ENCODE peak calls at places on chromosome 13, in seven cellular contexts. One of them, this sample, is unnamed.

GRCh38 chr13:39379118-39379517 is 223.9 kb downstream of the LHFPL6 start:
- DNase-seq in mesendoderm: peak
- DNase-seq in endodermal cell: no peak
- DNase-seq in IMR-90: no peak
- DNase-seq in PC-3: no peak
- DNase-seq in SK-N-MC: no peak
- DNase-seq in fibroblast of lung: no peak
- DNase-seq in this sample: no peak

GRCh38 chr13:76463314-76463713 is 422.9 kb downstream of the KCTD12 start:
- DNase-seq in IMR-90: no peak
- DNase-seq in PC-3: peak
- DNase-seq in fibroblast of lung: no peak
- DNase-seq in SK-N-MC: no peak
- DNase-seq in mesendoderm: no peak
- DNase-seq in endodermal cell: no peak
- DNase-seq in this sample: no peak

GRCh38 chr13:66492479-66492878 is 737.7 kb downstream of the PCDH9 start:
- DNase-seq in mesendoderm: peak
- DNase-seq in PC-3: peak
- DNase-seq in fibroblast of lung: peak
- DNase-seq in endodermal cell: peak
- DNase-seq in SK-N-MC: no peak
- DNase-seq in IMR-90: no peak
- DNase-seq in this sample: no peak

GRCh38 chr13:40519637-40520036 is 146.8 kb downstream of the FOXO1 start:
- DNase-seq in fibroblast of lung: no peak
- DNase-seq in IMR-90: no peak
- DNase-seq in mesendoderm: no peak
- DNase-seq in endodermal cell: no peak
- DNase-seq in SK-N-MC: no peak
- DNase-seq in PC-3: no peak
- DNase-seq in this sample: no peak

GRCh38 chr13:97275265-97275664 is 53.1 kb downstream of the MBNL2 start:
- DNase-seq in fibroblast of lung: peak
- DNase-seq in IMR-90: peak
- DNase-seq in SK-N-MC: no peak
- DNase-seq in PC-3: peak
- DNase-seq in endodermal cell: no peak
- DNase-seq in mesendoderm: no peak
- DNase-seq in this sample: peak

GRCh38 chr13:42011601-42012401 is 36.6 kb upstream of the DGKH start:
- DNase-seq in endodermal cell: peak
- DNase-seq in SK-N-MC: no peak
- DNase-seq in fibroblast of lung: no peak
- DNase-seq in IMR-90: no peak
- DNase-seq in PC-3: no peak
- DNase-seq in mesendoderm: peak
- DNase-seq in this sample: no peak

GRCh38 chr13:86714495-86714894 is 915.3 kb upstream of the SLITRK6 start:
- DNase-seq in endodermal cell: no peak
- DNase-seq in SK-N-MC: no peak
- DNase-seq in IMR-90: no peak
- DNase-seq in fibroblast of lung: no peak
- DNase-seq in mesendoderm: no peak
- DNase-seq in PC-3: no peak
- DNase-seq in this sample: no peak

GRCh38 chr13:23707674-23708073 is 137.5 kb downstream of the TNFRSF19 start:
- DNase-seq in PC-3: peak
- DNase-seq in IMR-90: peak
- DNase-seq in endodermal cell: no peak
- DNase-seq in mesendoderm: peak
- DNase-seq in fibroblast of lung: no peak
- DNase-seq in SK-N-MC: no peak
- DNase-seq in this sample: peak

GRCh38 chr13:94343243-94343585 is 136.3 kb downstream of the DCT start:
- DNase-seq in endodermal cell: no peak
- DNase-seq in mesendoderm: no peak
- DNase-seq in fibroblast of lung: peak
- DNase-seq in PC-3: no peak
- DNase-seq in IMR-90: peak
- DNase-seq in SK-N-MC: no peak
- DNase-seq in this sample: peak

GRCh38 chr13:27607125-27607524 is 13.2 kb downstream of the LNX2 start:
- DNase-seq in endodermal cell: no peak
- DNase-seq in SK-N-MC: no peak
- DNase-seq in fibroblast of lung: peak
- DNase-seq in mesendoderm: peak
- DNase-seq in PC-3: peak
- DNase-seq in IMR-90: peak
- DNase-seq in this sample: peak

GRCh38 chr13:37386276-37386675 is 212.3 kb downstream of the POSTN start:
- DNase-seq in IMR-90: peak
- DNase-seq in mesendoderm: no peak
- DNase-seq in PC-3: no peak
- DNase-seq in fibroblast of lung: peak
- DNase-seq in endodermal cell: no peak
- DNase-seq in SK-N-MC: no peak
- DNase-seq in this sample: no peak

GRCh38 chr13:113637262-113638160 is 20.5 kb downstream of the ATP4B start:
- DNase-seq in endodermal cell: peak
- DNase-seq in SK-N-MC: no peak
- DNase-seq in IMR-90: no peak
- DNase-seq in fibroblast of lung: no peak
- DNase-seq in PC-3: no peak
- DNase-seq in mesendoderm: no peak
- DNase-seq in this sample: no peak

GRCh38 chr13:66348745-66349720 is 881.1 kb downstream of the PCDH9 start:
- DNase-seq in fibroblast of lung: no peak
- DNase-seq in SK-N-MC: no peak
- DNase-seq in IMR-90: no peak
- DNase-seq in PC-3: no peak
- DNase-seq in mesendoderm: no peak
- DNase-seq in endodermal cell: no peak
- DNase-seq in this sample: peak

DNA sequence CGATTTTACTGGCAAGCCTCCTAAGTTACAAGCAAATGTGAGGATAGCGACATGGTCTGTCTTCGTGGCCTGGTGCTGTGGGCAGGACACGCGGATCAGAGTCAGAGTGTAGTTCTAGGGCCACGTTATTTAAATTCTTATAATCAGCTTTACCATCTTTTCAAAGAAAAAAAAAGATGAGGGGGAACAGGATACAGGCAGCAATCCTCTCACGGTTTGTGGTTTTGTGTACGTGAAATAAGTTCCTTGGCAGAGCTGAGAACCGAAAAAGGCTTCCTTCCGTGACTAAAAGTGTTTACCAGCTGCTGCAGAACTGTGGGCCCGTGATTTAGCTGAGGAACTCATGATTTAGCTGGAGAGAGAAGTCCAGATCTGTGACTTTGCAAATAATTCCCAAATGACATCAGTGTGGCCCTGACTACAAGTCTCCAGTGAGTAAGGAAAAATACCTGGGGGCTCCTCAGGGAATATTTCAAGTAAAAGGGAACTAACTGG is 27.2 kb downstream of the RCBTB2 start:
- DNase-seq in PC-3: no peak
- DNase-seq in IMR-90: peak
- DNase-seq in endodermal cell: no peak
- DNase-seq in fibroblast of lung: no peak
- DNase-seq in mesendoderm: peak
- DNase-seq in SK-N-MC: no peak
- DNase-seq in this sample: peak
- H3K4me3 ChIP-seq in PC-3: no peak
- H3K4me3 ChIP-seq in IMR-90: no peak
- H3K4me3 ChIP-seq in endodermal cell: no peak
- H3K4me3 ChIP-seq in fibroblast of lung: no peak
- H3K4me3 ChIP-seq in mesendoderm: no peak
- H3K4me3 ChIP-seq in SK-N-MC: no peak
- H3K4me3 ChIP-seq in this sample: no peak

GRCh38 chr13:50589651-50590054 is 253.8 kb downstream of the DLEU7 start:
- DNase-seq in SK-N-MC: no peak
- DNase-seq in PC-3: peak
- DNase-seq in endodermal cell: no peak
- DNase-seq in IMR-90: peak
- DNase-seq in mesendoderm: no peak
- DNase-seq in fibroblast of lung: peak
- DNase-seq in this sample: peak

GRCh38 chr13:50589139-50589538 is 254.4 kb downstream of the DLEU7 start:
- DNase-seq in fibroblast of lung: peak
- DNase-seq in endodermal cell: no peak
- DNase-seq in IMR-90: peak
- DNase-seq in SK-N-MC: no peak
- DNase-seq in mesendoderm: no peak
- DNase-seq in PC-3: peak
- DNase-seq in this sample: peak

GRCh38 chr13:50587122-50587521 is 256.4 kb downstream of the DLEU7 start:
- DNase-seq in endodermal cell: no peak
- DNase-seq in SK-N-MC: no peak
- DNase-seq in mesendoderm: no peak
- DNase-seq in IMR-90: no peak
- DNase-seq in PC-3: no peak
- DNase-seq in fibroblast of lung: no peak
- DNase-seq in this sample: no peak

GRCh38 chr13:50588736-50589135 is 254.8 kb downstream of the DLEU7 start:
- DNase-seq in SK-N-MC: no peak
- DNase-seq in PC-3: no peak
- DNase-seq in endodermal cell: no peak
- DNase-seq in mesendoderm: no peak
- DNase-seq in fibroblast of lung: peak
- DNase-seq in IMR-90: no peak
- DNase-seq in this sample: peak

DNA sequence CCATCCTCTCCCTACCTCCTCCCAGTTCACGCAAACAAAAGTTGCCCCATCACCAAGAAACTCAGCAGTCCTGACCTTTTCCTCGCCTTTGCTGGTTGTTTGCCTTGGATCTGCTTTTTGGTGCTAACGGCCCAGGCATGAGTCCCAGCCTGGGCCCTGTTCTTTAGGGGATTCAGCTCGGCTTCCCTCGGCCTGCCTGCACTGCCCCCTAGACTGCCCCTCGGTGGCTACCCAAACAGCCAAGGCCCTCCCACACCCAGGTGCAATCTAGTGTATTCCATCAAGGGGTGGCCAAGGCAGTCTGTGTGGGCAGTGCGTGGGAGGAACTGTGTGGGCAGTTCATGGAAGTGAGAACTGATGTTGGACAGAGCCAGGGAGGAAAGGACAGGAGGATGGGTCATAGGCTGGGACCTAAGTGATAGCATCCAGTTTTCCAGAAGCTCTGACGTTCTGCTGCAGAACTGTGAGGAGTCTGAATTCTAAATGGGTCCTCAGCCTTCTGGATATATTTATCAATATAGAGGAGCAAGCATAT is 255.6 kb downstream of the DLEU7 start:
- DNase-seq in mesendoderm: no peak
- DNase-seq in fibroblast of lung: no peak
- DNase-seq in endodermal cell: no peak
- DNase-seq in PC-3: no peak
- DNase-seq in SK-N-MC: no peak
- DNase-seq in IMR-90: no peak
- DNase-seq in this sample: no peak
- H3K9ac ChIP-seq in mesendoderm: no peak
- H3K9ac ChIP-seq in fibroblast of lung: no peak
- H3K9ac ChIP-seq in endodermal cell: no peak
- H3K9ac ChIP-seq in PC-3: no peak
- H3K9ac ChIP-seq in SK-N-MC: no peak
- H3K9ac ChIP-seq in IMR-90: no peak
- H3K9ac ChIP-seq in this sample: no peak

GRCh38 chr13:110017379-110017778 is 231.0 kb upstream of the IRS2 start:
- DNase-seq in fibroblast of lung: peak
- DNase-seq in PC-3: peak
- DNase-seq in mesendoderm: peak
- DNase-seq in IMR-90: peak
- DNase-seq in SK-N-MC: no peak
- DNase-seq in endodermal cell: peak
- DNase-seq in this sample: peak
- H3K4me3 ChIP-seq in fibroblast of lung: no peak
- H3K4me3 ChIP-seq in PC-3: no peak
- H3K4me3 ChIP-seq in mesendoderm: no peak
- H3K4me3 ChIP-seq in IMR-90: no peak
- H3K4me3 ChIP-seq in SK-N-MC: no peak
- H3K4me3 ChIP-seq in endodermal cell: no peak
- H3K4me3 ChIP-seq in this sample: no peak

GRCh38 chr13:79591493-79591892 is 110.5 kb downstream of the NDFIP2 start:
- DNase-seq in IMR-90: no peak
- DNase-seq in fibroblast of lung: no peak
- DNase-seq in mesendoderm: no peak
- DNase-seq in endodermal cell: no peak
- DNase-seq in SK-N-MC: no peak
- DNase-seq in PC-3: no peak
- DNase-seq in this sample: no peak

GRCh38 chr13:79593121-79593520 is 112.2 kb downstream of the NDFIP2 start:
- DNase-seq in PC-3: no peak
- DNase-seq in SK-N-MC: no peak
- DNase-seq in mesendoderm: no peak
- DNase-seq in fibroblast of lung: no peak
- DNase-seq in endodermal cell: no peak
- DNase-seq in IMR-90: no peak
- DNase-seq in this sample: no peak

GRCh38 chr13:79593611-79594275 is 112.8 kb downstream of the NDFIP2 start:
- DNase-seq in PC-3: peak
- DNase-seq in fibroblast of lung: peak
- DNase-seq in mesendoderm: peak
- DNase-seq in IMR-90: peak
- DNase-seq in endodermal cell: no peak
- DNase-seq in SK-N-MC: no peak
- DNase-seq in this sample: peak

GRCh38 chr13:79585033-79585432 is 104.1 kb downstream of the NDFIP2 start:
- DNase-seq in SK-N-MC: no peak
- DNase-seq in fibroblast of lung: peak
- DNase-seq in IMR-90: no peak
- DNase-seq in PC-3: no peak
- DNase-seq in mesendoderm: no peak
- DNase-seq in endodermal cell: no peak
- DNase-seq in this sample: no peak

DNA sequence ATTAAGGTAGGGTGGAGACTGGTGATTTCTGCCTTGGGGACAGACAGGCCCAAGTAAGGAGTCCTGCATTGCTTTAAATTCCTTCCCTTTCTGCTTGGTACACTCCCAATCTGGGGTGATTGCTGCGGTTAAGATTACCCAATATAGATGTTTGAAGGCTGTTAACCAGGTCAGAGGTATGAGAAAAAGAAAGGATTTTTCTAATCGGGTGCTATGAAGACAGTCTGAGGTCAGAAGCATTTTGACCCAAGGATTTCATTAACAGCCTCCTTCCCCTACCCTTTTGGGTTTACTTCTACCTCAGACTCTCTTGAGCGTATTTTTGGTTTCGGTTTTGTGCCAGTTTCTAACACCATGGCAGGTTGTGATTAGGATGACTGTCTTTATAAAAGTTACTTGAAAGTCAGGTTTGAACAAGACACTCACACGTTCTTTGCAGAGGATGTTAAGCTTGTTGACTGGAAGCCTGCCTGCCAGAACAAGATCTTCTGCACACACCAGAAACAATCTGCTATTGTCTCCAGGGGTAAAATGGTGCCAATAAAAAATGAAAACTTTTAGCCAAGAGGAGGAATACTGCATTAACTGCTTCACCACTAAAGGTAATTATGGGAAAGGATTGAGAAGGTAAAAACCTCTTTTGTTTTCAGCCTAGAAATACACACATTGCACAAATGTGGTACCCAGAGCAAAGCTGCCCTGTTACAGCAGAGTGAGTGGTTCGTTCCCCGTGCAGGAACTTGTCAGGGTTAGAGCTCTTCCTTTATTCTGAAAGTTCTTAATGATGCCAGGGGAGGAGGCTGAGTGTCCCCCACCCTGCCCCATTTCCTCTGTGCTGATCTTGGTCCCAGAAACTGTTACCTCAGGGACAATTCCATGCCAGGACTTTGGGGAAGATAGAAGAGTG is 108.9 kb downstream of the NDFIP2 start:
- DNase-seq in SK-N-MC: no peak
- DNase-seq in IMR-90: no peak
- DNase-seq in mesendoderm: no peak
- DNase-seq in endodermal cell: no peak
- DNase-seq in PC-3: peak
- DNase-seq in fibroblast of lung: no peak
- DNase-seq in this sample: no peak
- H3K9ac ChIP-seq in SK-N-MC: no peak
- H3K9ac ChIP-seq in IMR-90: no peak
- H3K9ac ChIP-seq in mesendoderm: no peak
- H3K9ac ChIP-seq in endodermal cell: no peak
- H3K9ac ChIP-seq in PC-3: no peak
- H3K9ac ChIP-seq in fibroblast of lung: no peak
- H3K9ac ChIP-seq in this sample: peak

This sample was measured in adipocyte.